ENCODE peak calls at places on chromosomes 5 and 9, in seven cellular contexts. B, N, Y, Z, P, W and S are unnamed samples.

GRCh38 chr5:10279925-10280720 is 27.6 kb downstream of the CMBL start:
- DNase-seq in B (no peak), N (no peak), Y (no peak), Z (no peak), P (no peak), W (no peak), S (no peak)

GRCh38 chr5:33793836-33794549 is 97.8 kb downstream of the ADAMTS12 start:
- DNase-seq in B (no peak), N (no peak), Y (no peak), Z (no peak), P (no peak), W (no peak), S (no peak)

GRCh38 chr9:95462419-95463121 is 54.2 kb downstream of the PTCH1 start:
- DNase-seq in B (peak; percentile 94), N (peak; percentile 68), Y (peak; percentile 42), Z (peak; percentile 54), P (peak; percentile 72), W (no peak), S (peak; percentile 73)

GRCh38 chr5:16976625-16977008 is 40.5 kb upstream of the MYO10 start:
- DNase-seq in B (no peak), N (no peak), Y (no peak), Z (no peak), P (no peak), W (no peak), S (no peak)

GRCh38 chr5:156947933-156948332 is 15.1 kb downstream of the TIMD4 start:
- DNase-seq in B (no peak), N (no peak), Y (no peak), Z (no peak), P (no peak), W (no peak), S (no peak)

GRCh38 chr9:126563556-126563955 is 50.2 kb upstream of the LMX1B start:
- DNase-seq in B (no peak), N (no peak), Y (no peak), Z (no peak), P (no peak), W (no peak), S (no peak)

GRCh38 chr5:89087551-89088318 is 204.8 kb upstream of the MEF2C start:
- DNase-seq in B (no peak), N (no peak), Y (no peak), Z (no peak), P (no peak), W (no peak), S (no peak)

GRCh38 chr5:172926008-172926523 is 33.2 kb upstream of the RPL26L1 start:
- DNase-seq in B (no peak), N (no peak), Y (no peak), Z (no peak), P (no peak), W (no peak), S (no peak)

GRCh38 chr5:112419596-112420110 is 576 bp upstream of the EPB41L4A start:
- DNase-seq in B (no peak), N (peak; percentile 46), Y (no peak), Z (peak; percentile 68), P (no peak), W (peak; percentile 79), S (no peak)

GRCh38 chr5:163350083-163350482 is 87.3 kb upstream of the CCNG1 start:
- DNase-seq in B (no peak), N (no peak), Y (no peak), Z (no peak), P (no peak), W (no peak), S (no peak)

GRCh38 chr9:12935714-12936113 is 160.9 kb downstream of the LURAP1L start:
- DNase-seq in B (peak; percentile 66), N (no peak), Y (no peak), Z (no peak), P (no peak), W (no peak), S (no peak)

GRCh38 chr5:95422842-95423241 is 31.7 kb downstream of the FAM81B start:
- DNase-seq in B (no peak), N (no peak), Y (no peak), Z (no peak), P (no peak), W (no peak), S (no peak)

GRCh38 chr5:14440598-14441401 is 140.8 kb upstream of the OTULINL start:
- DNase-seq in B (peak; percentile 97), N (peak; percentile 71), Y (peak; percentile 79), Z (no peak), P (peak; percentile 85), W (no peak), S (no peak)

GRCh38 chr5:41835625-41836024 is 34.6 kb downstream of the OXCT1 start:
- DNase-seq in B (peak; percentile 92), N (peak; percentile 17), Y (peak; percentile 36), Z (no peak), P (peak; percentile 42), W (peak; percentile 39), S (no peak)

GRCh38 chr9:114080773-114081440 is 2.8 kb upstream of the AMBP start:
- DNase-seq in B (no peak), N (peak; percentile 8), Y (no peak), Z (peak; percentile 68), P (no peak), W (peak; percentile 69), S (no peak)

GRCh38 chr5:150609843-150610584 is 30.4 kb upstream of the SYNPO start:
- DNase-seq in B (no peak), N (no peak), Y (peak; percentile 60), Z (no peak), P (no peak), W (no peak), S (no peak)

GRCh38 chr9:112570731-112571167 is 84.1 kb downstream of the KIAA1958 start:
- DNase-seq in B (no peak), N (no peak), Y (no peak), Z (no peak), P (no peak), W (no peak), S (no peak)

GRCh38 chr5:82308997-82309670 is 31.0 kb upstream of the RPS23 start:
- DNase-seq in B (peak; percentile 63), N (no peak), Y (no peak), Z (no peak), P (no peak), W (no peak), S (no peak)

GRCh38 chr9:127886401-127886972 is 9.0 kb upstream of the AK1 start:
- DNase-seq in B (no peak), N (no peak), Y (no peak), Z (no peak), P (no peak), W (no peak), S (no peak)

GRCh38 chr9:127683723-127684122 is 23.1 kb upstream of the CFAP157 start:
- DNase-seq in B (peak; percentile 78), N (no peak), Y (no peak), Z (no peak), P (no peak), W (no peak), S (no peak)

GRCh38 chr5:10364186-10364689 is 10.7 kb downstream of the MARCHF6 start:
- DNase-seq in B (no peak), N (no peak), Y (no peak), Z (no peak), P (no peak), W (peak; percentile 39), S (no peak)

GRCh38 chr5:133581348-133581747 is 31.0 kb downstream of the FSTL4 start:
- DNase-seq in B (no peak), N (no peak), Y (no peak), Z (no peak), P (no peak), W (no peak), S (no peak)

GRCh38 chr9:81373294-81373693 is 316.1 kb downstream of the TLE1 start:
- DNase-seq in B (no peak), N (no peak), Y (no peak), Z (no peak), P (no peak), W (no peak), S (no peak)

GRCh38 chr9:133226219-133227171 is 17.4 kb upstream of the OBP2B start:
- DNase-seq in B (no peak), N (no peak), Y (no peak), Z (no peak), P (no peak), W (no peak), S (no peak)

DNA sequence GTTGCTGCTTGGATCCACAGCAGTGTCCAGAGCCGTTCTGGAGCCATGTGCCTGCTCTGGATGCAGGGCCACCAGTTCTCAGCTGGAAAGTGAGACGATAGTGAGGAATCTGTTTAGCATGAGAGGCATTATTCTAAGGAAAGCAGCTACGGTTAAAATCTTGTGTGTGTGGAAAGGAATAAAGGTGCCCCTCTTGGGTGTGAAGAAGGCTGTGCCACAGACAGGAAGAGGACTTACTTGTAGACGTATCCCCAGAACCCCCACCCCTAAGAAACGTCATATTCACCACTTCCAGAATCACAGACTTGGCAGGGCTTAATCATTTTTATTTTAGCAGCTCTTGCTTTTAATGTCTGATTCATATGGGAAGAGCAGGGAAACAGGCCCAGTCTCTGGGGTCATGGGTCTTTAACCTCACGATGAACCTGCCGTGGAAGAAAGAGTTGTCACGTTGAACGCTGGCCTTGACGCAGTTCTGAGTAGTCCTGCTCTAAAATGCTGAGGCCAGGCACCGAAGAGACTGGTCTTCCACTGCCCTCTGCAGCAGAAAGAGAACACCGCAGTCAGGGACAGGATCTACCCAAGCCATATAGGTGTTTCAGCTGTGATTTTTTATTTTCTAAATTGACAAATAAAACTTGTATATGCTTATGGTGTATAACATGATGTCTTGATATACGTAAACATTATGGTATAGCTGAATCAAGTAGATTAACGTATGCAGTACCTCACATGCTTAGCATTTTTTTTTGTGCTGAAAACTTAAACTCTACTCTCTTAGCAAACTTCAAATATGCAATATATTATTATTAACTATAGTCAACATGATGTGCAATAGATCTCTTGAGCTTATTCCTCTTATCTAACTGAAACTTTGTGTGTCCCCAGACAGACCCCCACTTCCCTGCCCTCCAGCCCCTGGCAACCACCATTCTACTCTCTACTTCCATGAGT is 38.8 kb downstream of the CARTPT start:
- DNase-seq in B (peak; percentile 71), N (peak; percentile 35), Y (peak; percentile 36), Z (no peak), P (peak; percentile 39), W (peak; percentile 75), S (peak; percentile 58)
- TF ChIP-seq CTCF in B (peak; percentile 73), N (peak; percentile 54), Y (peak; percentile 57), Z (peak; percentile 35), P (peak; percentile 85), W (peak; percentile 77), S (peak; percentile 45)

GRCh38 chr9:33800886-33801285 is 5.5 kb downstream of the PRSS3 start:
- DNase-seq in B (no peak), N (no peak), Y (no peak), Z (no peak), P (no peak), W (no peak), S (no peak)
- TF ChIP-seq CTCF in B (no peak), N (no peak), Y (no peak), Z (no peak), P (no peak), W (no peak), S (no peak)

GRCh38 chr5:57900356-57900944 is 417.8 kb upstream of the ACTBL2 start:
- DNase-seq in B (no peak), N (no peak), Y (no peak), Z (no peak), P (no peak), W (no peak), S (no peak)
- TF ChIP-seq CTCF in B (no peak), N (no peak), Y (no peak), Z (no peak), P (no peak), W (no peak), S (no peak)

DNA sequence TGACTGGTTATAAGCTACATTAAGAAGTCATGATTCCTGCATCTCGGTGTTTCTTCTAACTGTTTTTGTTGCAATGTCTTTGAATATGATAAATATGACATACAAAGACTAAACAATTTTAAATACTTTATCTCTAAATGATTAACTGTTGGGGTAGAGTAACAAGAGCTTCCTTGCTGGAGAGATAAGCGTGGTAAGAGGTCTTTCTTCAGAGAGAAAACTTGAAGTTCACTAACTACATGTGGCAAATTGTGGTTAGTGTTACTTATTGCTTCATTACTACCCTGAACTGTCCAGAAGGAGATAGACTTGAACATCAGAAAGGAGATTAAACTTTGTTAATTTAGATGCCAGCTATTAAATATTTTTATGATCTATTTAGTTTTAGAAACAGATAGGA is 7.0 kb upstream of the ARSB start:
- DNase-seq in B (no peak), N (no peak), Y (no peak), Z (no peak), P (no peak), W (no peak), S (no peak)
- TF ChIP-seq CTCF in B (no peak), N (no peak), Y (no peak), Z (no peak), P (no peak), W (no peak), S (no peak)